ENCODE peak calls at places on chromosomes 11 and 22, in five cellular contexts. T is adrenal gland, Y is heart right ventricle, A is right lobe of liver, C is A673. N is an unnamed sample.

GRCh38 chr22:23569291-23569690 is 10.8 kb downstream of the IGLL1 start:
- DNase-seq in C (no peak), Y (no peak), T (peak; percentile 62), A (no peak), N (no peak)

GRCh38 chr11:118696673-118697226 is 17.3 kb upstream of the TREH start:
- DNase-seq in Y (no peak), A (no peak), T (no peak), C (no peak), N (no peak)

GRCh38 chr11:92979176-92979575 is 9.7 kb downstream of the MTNR1B start:
- DNase-seq in T (no peak), Y (no peak), C (peak; percentile 77), A (no peak), N (no peak)

GRCh38 chr11:34537636-34538035 is 24.0 kb upstream of the ELF5 start:
- DNase-seq in A (no peak), T (no peak), C (no peak), Y (no peak), N (no peak)

GRCh38 chr11:59097113-59097708 is 9.8 kb upstream of the FAM111B start:
- DNase-seq in Y (peak; percentile 54), C (peak; percentile 78), T (peak; percentile 86), A (peak; percentile 53), N (peak; percentile 77)

GRCh38 chr11:72758304-72758689 is 6.1 kb upstream of the ARAP1 start:
- DNase-seq in C (no peak), Y (no peak), A (no peak), T (no peak), N (no peak)

GRCh38 chr11:133943950-133944698 is 12.6 kb downstream of the IGSF9B start:
- DNase-seq in A (no peak), Y (no peak), T (no peak), C (no peak), N (no peak)

GRCh38 chr22:34842630-34843029 is 223.3 kb upstream of the ISX start:
- DNase-seq in A (no peak), C (no peak), Y (no peak), T (no peak), N (no peak)

GRCh38 chr11:44192015-44192380 is 96.5 kb downstream of the EXT2 start:
- DNase-seq in Y (no peak), T (no peak), C (no peak), A (no peak), N (no peak)

GRCh38 chr11:61914471-61915171 is 2.7 kb downstream of the RAB3IL1 start:
- DNase-seq in A (no peak), T (peak; percentile 17), C (no peak), Y (peak; percentile 1), N (peak; percentile 14)

GRCh38 chr11:94747136-94748110 is 20.7 kb upstream of the AMOTL1 start:
- DNase-seq in T (no peak), A (no peak), Y (no peak), C (no peak), N (no peak)

GRCh38 chr11:102345923-102346322 is 1.1 kb upstream of the BIRC2 start:
- DNase-seq in A (no peak), Y (no peak), T (no peak), C (peak; percentile 78), N (no peak)

GRCh38 chr22:37033605-37034430 is 14.3 kb downstream of the MPST start:
- DNase-seq in C (no peak), A (peak; percentile 75), T (no peak), Y (no peak), N (peak; percentile 63)

GRCh38 chr11:86978756-86979608 is 23.8 kb upstream of the FZD4 start:
- DNase-seq in A (no peak), C (peak; percentile 80), Y (peak; percentile 45), T (no peak), N (no peak)

GRCh38 chr11:15123849-15124248 is 9.1 kb downstream of the INSC start:
- DNase-seq in A (no peak), Y (no peak), T (no peak), C (peak; percentile 24), N (no peak)

GRCh38 chr11:836700-837099 is 3.9 kb downstream of the CD151 start:
- DNase-seq in C (no peak), A (no peak), Y (no peak), T (no peak), N (no peak)

GRCh38 chr11:837990-838307 is 4.4 kb downstream of the POLR2L start:
- DNase-seq in Y (no peak), T (peak; percentile 58), A (no peak), C (no peak), N (no peak)

GRCh38 chr11:834371-835316 is 1.9 kb downstream of the CD151 start:
- DNase-seq in Y (peak; percentile 84), A (peak; percentile 90), C (peak; percentile 78), T (peak; percentile 92), N (peak; percentile 85)

GRCh38 chr11:837189-837989 is 4.6 kb downstream of the CD151 start:
- DNase-seq in A (no peak), C (no peak), T (no peak), Y (no peak), N (no peak)

DNA sequence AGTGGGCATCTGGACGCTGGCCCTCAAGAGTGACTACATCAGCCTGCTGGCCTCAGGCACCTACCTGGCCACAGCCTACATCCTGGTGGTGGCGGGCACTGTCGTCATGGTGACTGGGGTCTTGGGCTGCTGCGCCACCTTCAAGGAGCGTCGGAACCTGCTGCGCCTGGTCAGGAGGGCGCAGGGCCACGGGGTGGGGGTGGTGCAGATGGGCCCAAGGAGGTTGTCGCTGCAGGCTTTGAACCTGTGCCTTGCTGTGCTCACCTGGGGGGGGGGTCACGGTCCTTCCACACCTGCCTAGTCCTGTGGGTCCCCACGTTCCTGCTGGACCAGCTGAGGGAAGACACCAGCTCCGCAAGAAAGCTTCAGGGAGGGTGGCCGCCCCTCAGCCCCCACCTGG is 3.5 kb downstream of the CD151 start:
- DNase-seq in C (no peak), T (peak; percentile 65), Y (no peak), A (no peak), N (no peak)
- H3K4me1 ChIP-seq in C (peaks cover 6% of the 10 kb centered on the region), T (peaks cover 37% of the 10 kb centered on the region), Y (peaks cover 51% of the 10 kb centered on the region), A (peaks cover 30% of the 10 kb centered on the region), N (peaks cover 34% of the 10 kb centered on the region)

DNA sequence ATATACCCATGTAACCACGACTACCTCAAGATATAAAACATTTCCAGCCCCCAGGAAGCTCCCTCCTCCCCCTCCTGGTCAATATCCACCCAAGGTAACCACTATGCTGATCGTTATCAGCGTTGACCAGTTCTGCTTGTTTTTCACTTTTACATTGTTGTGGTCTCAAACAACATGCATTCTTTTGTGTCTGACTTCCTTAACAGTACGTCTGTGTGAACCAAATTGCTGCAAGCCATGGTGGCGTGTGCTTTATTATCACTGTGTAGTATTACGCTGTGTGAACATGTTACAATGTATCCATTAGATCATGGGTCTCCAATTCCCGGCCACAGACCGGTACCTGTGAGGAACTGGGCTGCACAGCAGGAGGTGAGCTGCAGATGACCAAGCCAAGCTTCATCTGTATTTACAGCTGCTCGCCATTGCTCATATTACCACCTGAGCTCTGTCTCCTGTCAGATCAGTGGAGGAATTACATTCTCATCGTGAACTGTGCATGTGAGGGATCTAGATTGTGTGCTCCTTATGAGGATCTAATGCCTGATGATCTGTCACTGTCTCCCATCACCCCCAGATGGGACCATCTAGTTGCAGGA is 15.5 kb upstream of the GRK3 start:
- DNase-seq in A (no peak), T (no peak), Y (no peak), C (no peak), N (no peak)
- H3K36me3 ChIP-seq in A (no peaks in the 10 kb centered on the region), T (no peaks in the 10 kb centered on the region), Y (no peaks in the 10 kb centered on the region), C (no peaks in the 10 kb centered on the region), N (no peaks in the 10 kb centered on the region)

GRCh38 chr22:19812910-19813309 is 41.8 kb downstream of the GNB1L start:
- DNase-seq in C (no peak), A (no peak), Y (no peak), T (peak; percentile 31), N (peak; percentile 11)
- H3K4me1 ChIP-seq in C (peaks cover 19% of the 10 kb centered on the region), A (no peaks in the 10 kb centered on the region), Y (no peaks in the 10 kb centered on the region), T (no peaks in the 10 kb centered on the region), N (no peaks in the 10 kb centered on the region)

DNA sequence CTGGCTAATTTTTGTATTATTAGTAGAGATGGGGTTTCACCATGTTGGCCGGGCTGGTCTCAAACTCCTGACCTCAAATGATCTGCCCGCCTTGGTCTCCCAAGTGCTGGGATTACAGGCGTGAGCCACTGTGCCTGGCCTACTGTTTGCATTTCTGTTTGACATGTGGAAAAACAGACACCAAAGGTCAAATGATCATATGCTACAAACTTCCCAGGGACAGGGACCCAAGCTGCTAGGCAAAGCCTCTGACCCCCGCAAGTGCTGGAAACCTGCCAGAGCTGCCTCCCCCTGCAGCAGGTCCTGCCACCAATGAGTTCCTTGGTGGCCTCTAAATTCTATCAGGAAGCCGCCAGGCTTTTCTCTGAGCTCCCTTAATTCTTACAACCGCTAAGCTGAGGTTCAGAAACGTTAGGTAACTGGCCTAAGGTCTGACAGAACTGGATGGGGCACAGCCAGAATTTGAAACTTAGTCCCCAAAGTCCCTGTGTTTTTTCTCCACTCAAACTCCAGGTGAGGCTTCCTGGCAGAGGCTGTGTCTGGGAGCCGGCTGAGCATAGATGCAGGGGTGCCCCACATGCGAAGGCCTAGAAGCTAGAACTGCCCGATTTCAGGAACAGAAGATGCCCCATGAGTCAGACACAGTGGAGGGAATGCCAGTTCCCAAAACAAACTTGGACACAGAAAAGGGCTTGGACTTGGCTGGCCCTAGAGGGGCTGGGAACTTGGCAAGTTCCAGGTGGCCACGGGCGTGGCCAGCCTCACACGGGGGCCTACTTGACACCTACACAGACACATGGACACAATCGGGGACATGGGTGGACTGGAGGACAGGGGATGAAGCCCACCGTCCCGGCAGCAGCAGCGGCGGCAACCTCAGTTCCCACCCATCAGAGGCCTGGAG is 7.4 kb downstream of the CSNK1E start:
- DNase-seq in C (no peak), A (peak; percentile 67), T (no peak), Y (no peak), N (no peak)
- H3K36me3 ChIP-seq in C (peaks cover 49% of the 10 kb centered on the region), A (no peaks in the 10 kb centered on the region), T (no peaks in the 10 kb centered on the region), Y (no peaks in the 10 kb centered on the region), N (no peaks in the 10 kb centered on the region)

GRCh38 chr22:28008649-28009048 is 89.6 kb upstream of the PITPNB start:
- DNase-seq in C (no peak), Y (no peak), A (no peak), T (no peak), N (no peak)
- H3K4me1 ChIP-seq in C (no peaks in the 10 kb centered on the region), Y (peaks cover 9% of the 10 kb centered on the region), A (no peaks in the 10 kb centered on the region), T (no peaks in the 10 kb centered on the region), N (no peaks in the 10 kb centered on the region)

DNA sequence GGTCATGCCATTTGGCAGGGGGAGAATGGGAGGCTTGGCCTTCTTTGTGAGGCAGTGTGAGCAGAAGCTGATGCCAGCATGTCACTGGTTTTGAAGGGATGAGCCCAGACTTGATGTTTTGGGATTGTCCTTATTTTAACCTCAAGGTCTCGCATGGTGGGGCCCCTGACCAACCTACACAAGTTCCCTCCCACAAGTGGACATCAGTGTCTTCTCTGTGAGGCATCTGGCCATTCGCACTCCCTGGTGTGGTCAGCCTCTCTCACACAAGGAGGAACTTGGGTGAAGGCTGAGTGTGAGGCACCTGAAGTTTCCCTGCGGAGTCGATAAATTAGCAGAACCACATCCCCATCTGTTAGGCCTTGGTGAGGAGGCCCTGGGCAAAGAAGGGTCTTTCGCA is 59.8 kb downstream of the TIMP3 start:
- DNase-seq in T (no peak), A (no peak), C (no peak), Y (no peak), N (no peak)
- H3K36me3 ChIP-seq in T (no peaks in the 10 kb centered on the region), A (peaks cover 19% of the 10 kb centered on the region), C (no peaks in the 10 kb centered on the region), Y (peaks cover 50% of the 10 kb centered on the region), N (no peaks in the 10 kb centered on the region)

N was measured in colonic mucosa.